ENCODE peak calls at places on chromosomes 5 and 9, in four cellular contexts. N is fibroblast of villous mesenchyme, E is brain microvascular endothelial cell, U is AG04449. V is an unnamed sample.

GRCh38 chr5:77642915-77643653 is 4.6 kb upstream of the OTP start:
- DNase-seq in U (no peak), E (no peak), N (no peak), V (no peak)

GRCh38 chr5:150298701-150299451 is 3.8 kb downstream of the ARSI start:
- DNase-seq in E (peak; percentile 59), U (peak; percentile 96), N (peak; percentile 99), V (peak; percentile 91)

GRCh38 chr9:100281676-100282387 is 70.9 kb downstream of the TEX10 start:
- DNase-seq in E (no peak), U (no peak), N (no peak), V (no peak)

GRCh38 chr9:111598730-111599091 is 736 bp downstream of the PTGR1 start:
- DNase-seq in U (no peak), E (peak; percentile 31), N (peak; percentile 80), V (peak; percentile 69)

GRCh38 chr5:36418172-36418979 is 116.7 kb upstream of the RANBP3L start:
- DNase-seq in N (no peak), U (no peak), E (no peak), V (peak; percentile 32)

GRCh38 chr5:127112347-127112864 is 39.1 kb upstream of the C5orf63 start:
- DNase-seq in E (peak; percentile 55), U (no peak), N (peak; percentile 28), V (peak; percentile 58)

GRCh38 chr9:37913480-37914153 is 9.7 kb upstream of the SLC25A51 start:
- DNase-seq in U (no peak), E (peak; percentile 69), N (peak; percentile 80), V (peak; percentile 88)

GRCh38 chr5:117982691-117983090 is 1005.7 kb downstream of the DTWD2 start:
- DNase-seq in U (no peak), N (no peak), E (no peak), V (no peak)

GRCh38 chr9:129026442-129027223 is 1.5 kb downstream of the SH3GLB2 start:
- DNase-seq in E (no peak), U (no peak), N (peak; percentile 46), V (no peak)

GRCh38 chr9:137299938-137300337 is 2.1 kb downstream of the NRARP start:
- DNase-seq in E (no peak), N (no peak), U (no peak), V (no peak)
- H3K4me3 ChIP-seq in E (no peak overlapping the region), N (no peak overlapping the region), U (no peak overlapping the region), V (no peak overlapping the region)

DNA sequence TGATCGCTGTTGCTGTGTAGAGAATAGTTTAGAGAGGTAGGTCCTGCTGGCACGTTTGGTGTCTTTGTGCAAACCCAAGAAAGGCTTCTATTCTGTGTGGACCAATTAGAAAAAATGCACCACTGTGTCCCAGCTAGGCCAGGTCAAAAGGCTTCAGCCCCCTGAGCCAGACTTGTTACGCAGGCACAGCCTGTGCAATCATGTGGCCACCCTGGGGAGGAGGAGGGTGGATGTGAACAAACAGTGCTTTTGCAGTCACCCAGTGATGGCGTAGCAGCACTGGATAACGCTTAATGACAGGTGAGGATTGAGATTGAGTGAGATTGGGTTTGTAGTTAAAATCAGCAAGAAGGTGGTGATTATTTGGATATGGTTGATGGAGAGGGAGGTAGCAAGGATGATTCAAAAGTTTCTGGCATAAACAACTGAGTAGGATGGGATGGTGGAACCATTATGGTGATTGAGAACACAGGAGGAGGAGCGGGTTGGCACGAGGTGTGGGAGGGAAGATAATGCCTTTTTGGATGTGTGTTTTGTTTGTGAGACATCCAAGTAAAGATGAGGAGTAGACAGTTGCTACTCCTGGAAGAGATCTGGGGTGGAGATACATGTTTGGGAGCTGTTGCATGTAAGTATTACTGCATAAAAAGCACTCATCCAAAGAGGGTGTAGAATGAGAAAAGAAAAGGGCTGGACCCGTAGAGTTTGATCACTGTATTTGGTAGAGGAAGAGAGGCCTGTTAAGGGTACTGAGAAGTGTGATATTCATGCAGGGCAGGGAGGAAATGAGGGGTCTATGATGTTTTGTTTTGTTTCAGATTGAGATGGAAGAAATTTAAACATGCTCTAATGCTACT is 6.7 kb downstream of the GCNT1 start:
- DNase-seq in E (no peak), N (no peak), U (no peak), V (no peak)
- TF ChIP-seq CTCF in E (no peak), N (no peak), U (no peak), V (no peak)

GRCh38 chr5:159096555-159097460 is 2.9 kb downstream of the EBF1 start:
- DNase-seq in E (no peak), U (no peak), N (no peak), V (no peak)
- H3K4me3 ChIP-seq in E (peak overlapping the region; percentile 68), U (peak overlapping the region; percentile 83), N (peak overlapping the region; percentile 75), V (peak overlapping the region; percentile 88)

GRCh38 chr9:122005597-122005996 is 87.5 kb downstream of the TTLL11 start:
- DNase-seq in E (peak; percentile 20), N (peak; percentile 20), U (no peak), V (peak; percentile 37)
- TF ChIP-seq CTCF in E (peak; percentile 77), N (peak; percentile 56), U (peak; percentile 61), V (peak; percentile 54)